ENCODE peak calls at places on chromosomes 6 and 20, in seven cellular contexts. S is neural progenitor cell; W is body of pancreas; A is tibial nerve; I is GM06990; C is bronchial epithelial cell; V is CD4-positive, alpha-beta memory T cell. F is an unnamed sample. For H3K27me3, the result is how much of the 10 kb centered on the place peaks cover.

GRCh38 chr20:13788167-13788834 is 3.5 kb downstream of the NDUFAF5 start:
- DNase-seq in S (peak), W (peak), A (no peak), I (no peak), C (peak), V (peak), F (no peak)

GRCh38 chr6:71510057-71510713 is 221.6 kb downstream of the OGFRL1 start:
- DNase-seq in S (peak), W (peak), A (no peak), I (no peak), C (peak), V (no peak), F (peak)

GRCh38 chr20:43755851-43756250 is 29.0 kb upstream of the GTSF1L start:
- DNase-seq in S (no peak), W (no peak), A (no peak), I (no peak), C (no peak), V (no peak), F (no peak)

GRCh38 chr6:170271771-170272314 is 19.0 kb downstream of the DLL1 start:
- DNase-seq in S (no peak), W (peak), A (no peak), I (peak), C (no peak), V (peak), F (no peak)

GRCh38 chr6:137264308-137265075 is 45.3 kb upstream of the IFNGR1 start:
- DNase-seq in S (no peak), W (no peak), A (no peak), I (no peak), C (no peak), V (no peak), F (no peak)

GRCh38 chr6:33746036-33746600 is 587 bp downstream of the IP6K3 start:
- DNase-seq in S (peak), W (peak), A (no peak), I (no peak), C (peak), V (no peak), F (peak)

GRCh38 chr20:63572071-63572787 is 1.8 kb downstream of the HELZ2 start:
- DNase-seq in S (no peak), W (no peak), A (no peak), I (no peak), C (no peak), V (no peak), F (no peak)

GRCh38 chr6:26554669-26555504 is 16.7 kb downstream of the HMGN4 start:
- DNase-seq in S (peak), W (no peak), A (no peak), I (peak), C (peak), V (peak), F (no peak)

GRCh38 chr6:112986270-112986669 is 639.1 kb downstream of the RFPL4B start:
- DNase-seq in S (no peak), W (no peak), A (no peak), I (no peak), C (no peak), V (no peak), F (no peak)

GRCh38 chr6:149938571-149939462 is 3.0 kb upstream of the ULBP2 start:
- DNase-seq in S (no peak), W (no peak), A (no peak), I (peak), C (no peak), V (peak), F (no peak)
- H3K27me3 ChIP-seq in S (half or more), W (under half), A (under half), I (under half), C (under half), V (half or more), F (half or more)

GRCh38 chr20:48373555-48373934 is 454.3 kb downstream of the PREX1 start:
- DNase-seq in S (no peak), W (no peak), A (no peak), I (no peak), C (no peak), V (no peak), F (no peak)

GRCh38 chr20:48378976-48379670 is 448.7 kb downstream of the PREX1 start:
- DNase-seq in S (no peak), W (no peak), A (no peak), I (no peak), C (no peak), V (no peak), F (no peak)

GRCh38 chr20:48377940-48378339 is 449.9 kb downstream of the PREX1 start:
- DNase-seq in S (no peak), W (no peak), A (no peak), I (no peak), C (no peak), V (no peak), F (no peak)

GRCh38 chr20:48374986-48375715 is 452.6 kb downstream of the PREX1 start:
- DNase-seq in S (no peak), W (no peak), A (no peak), I (no peak), C (no peak), V (no peak), F (no peak)

GRCh38 chr20:48375804-48376203 is 452.0 kb downstream of the PREX1 start:
- DNase-seq in S (peak), W (no peak), A (no peak), I (no peak), C (no peak), V (no peak), F (no peak)
- H3K27me3 ChIP-seq in S (under half), W (under half), A (under half), I (under half), C (under half), V (under half), F (under half)

DNA sequence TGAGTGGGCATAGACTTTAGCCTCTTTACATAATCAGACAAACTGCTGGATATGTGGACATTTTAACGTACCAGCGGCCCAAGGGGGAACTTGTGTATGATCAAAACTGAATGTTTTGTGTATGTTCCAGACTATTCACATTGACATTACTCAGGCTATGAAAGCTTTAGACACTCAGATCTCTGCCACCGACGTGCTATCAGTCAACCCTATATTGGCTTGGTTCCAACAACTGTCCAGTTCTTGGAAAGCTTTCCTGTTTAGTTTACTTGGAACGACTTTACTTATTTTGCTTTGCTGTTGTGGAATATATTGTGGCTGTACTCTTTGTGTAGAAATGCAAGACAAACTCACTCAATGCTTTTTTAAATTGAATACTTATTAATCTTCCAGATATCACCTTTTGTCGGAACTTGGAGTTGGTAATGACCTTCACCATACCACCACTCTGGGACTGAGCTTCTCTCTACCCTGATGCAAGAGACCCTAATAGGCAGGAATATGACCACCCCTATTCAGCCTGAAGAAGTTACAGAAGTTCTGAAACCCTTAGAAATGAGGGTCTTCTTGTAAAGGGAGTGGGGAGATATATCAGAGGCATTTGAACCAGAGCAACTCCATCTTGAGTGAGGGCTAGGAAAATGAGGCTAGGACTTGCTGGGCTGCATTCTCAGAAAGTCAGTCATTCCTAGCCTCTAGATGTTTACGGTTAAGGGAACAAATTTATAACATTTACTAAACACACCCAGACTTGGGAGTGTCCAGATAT is 49.0 kb upstream of the PAX1 start:
- DNase-seq in S (no peak), W (no peak), A (no peak), I (no peak), C (no peak), V (no peak), F (no peak)
- H3K27me3 ChIP-seq in S (half or more), W (under half), A (under half), I (under half), C (under half), V (under half), F (under half)

DNA sequence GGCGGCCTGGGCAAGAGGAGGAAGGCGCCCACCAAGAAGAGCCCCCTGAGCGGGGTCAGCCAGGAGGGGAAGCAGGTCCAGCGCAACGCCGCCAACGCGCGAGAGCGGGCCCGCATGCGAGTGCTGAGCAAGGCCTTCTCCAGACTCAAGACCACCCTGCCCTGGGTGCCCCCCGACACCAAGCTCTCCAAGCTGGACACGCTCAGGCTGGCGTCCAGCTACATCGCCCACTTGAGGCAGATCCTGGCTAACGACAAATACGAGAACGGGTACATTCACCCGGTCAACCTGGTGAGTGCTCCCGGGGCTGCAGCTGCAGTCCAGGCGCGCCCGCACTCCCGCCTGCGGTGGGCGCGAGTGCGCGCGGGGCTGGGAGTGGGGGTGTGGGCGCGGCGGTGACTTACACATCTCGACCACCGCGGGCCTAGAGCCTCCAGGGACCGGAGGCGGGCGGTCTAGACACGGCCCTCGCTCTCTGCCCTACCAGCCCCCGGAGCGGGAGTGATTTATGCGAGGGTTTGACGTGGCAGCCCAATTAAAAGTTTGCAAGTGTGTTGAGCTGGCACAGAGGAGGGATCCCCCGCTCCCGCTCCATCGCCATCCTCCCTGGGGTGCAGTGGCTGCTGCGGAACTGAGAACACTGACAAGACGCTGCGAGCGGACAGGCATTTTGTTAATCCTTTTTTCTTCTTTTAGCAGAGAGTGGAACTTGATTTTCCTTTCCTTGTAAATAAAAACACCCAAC is 816 bp downstream of the TCF21 start:
- DNase-seq in S (peak), W (no peak), A (no peak), I (no peak), C (no peak), V (no peak), F (no peak)
- H3K27me3 ChIP-seq in S (half or more), W (under half), A (under half), I (under half), C (half or more), V (half or more), F (half or more)

GRCh38 chr20:51338692-51339440 is 203.7 kb downstream of the NFATC2 start:
- DNase-seq in S (no peak), W (no peak), A (no peak), I (no peak), C (peak), V (no peak), F (no peak)
- H3K27me3 ChIP-seq in S (under half), W (under half), A (under half), I (under half), C (under half), V (under half), F (under half)

DNA sequence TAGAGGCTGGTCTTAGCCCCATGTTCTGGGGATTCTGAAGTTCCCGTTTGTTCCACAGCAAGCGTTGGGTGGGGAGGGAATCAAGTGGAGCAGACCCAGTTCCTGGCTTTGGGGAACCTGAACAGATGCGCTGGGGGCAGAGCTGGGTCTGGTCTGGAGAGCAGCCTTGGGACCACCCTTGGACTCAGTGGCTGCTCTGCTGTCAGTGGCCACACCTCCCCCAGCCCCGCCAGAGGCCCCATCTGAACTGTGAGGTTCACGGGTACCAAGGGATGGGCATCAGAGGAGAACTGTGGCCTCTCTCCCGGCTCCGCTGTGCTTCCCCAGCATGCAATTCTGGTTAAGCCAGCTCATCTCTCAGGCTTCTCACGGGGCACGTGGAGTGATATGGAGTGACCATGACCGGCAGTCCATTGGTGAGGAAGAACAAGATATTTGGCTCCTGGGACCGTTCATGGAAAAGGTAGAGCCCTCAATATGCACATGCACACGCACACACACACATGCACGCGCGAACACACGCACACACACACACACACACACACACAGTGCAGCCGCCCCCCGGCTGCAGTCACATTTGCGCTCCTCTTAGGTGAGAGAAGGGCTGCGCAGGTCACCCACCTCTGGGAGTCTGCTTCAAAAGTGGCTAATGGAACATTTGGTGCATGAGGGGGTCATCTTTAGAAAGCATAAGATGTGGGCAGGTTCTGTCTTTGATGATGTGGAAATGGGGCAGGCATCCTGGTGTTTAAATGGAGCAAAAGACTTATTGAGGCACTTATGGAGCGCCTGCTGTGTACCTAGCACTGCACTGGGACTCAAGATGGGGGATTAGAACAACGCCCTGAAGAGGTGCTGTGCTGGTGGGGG is 6.0 kb downstream of the DLGAP4 start:
- DNase-seq in S (no peak), W (no peak), A (no peak), I (no peak), C (no peak), V (no peak), F (no peak)
- H3K27me3 ChIP-seq in S (under half), W (under half), A (under half), I (under half), C (under half), V (under half), F (under half)

DNA sequence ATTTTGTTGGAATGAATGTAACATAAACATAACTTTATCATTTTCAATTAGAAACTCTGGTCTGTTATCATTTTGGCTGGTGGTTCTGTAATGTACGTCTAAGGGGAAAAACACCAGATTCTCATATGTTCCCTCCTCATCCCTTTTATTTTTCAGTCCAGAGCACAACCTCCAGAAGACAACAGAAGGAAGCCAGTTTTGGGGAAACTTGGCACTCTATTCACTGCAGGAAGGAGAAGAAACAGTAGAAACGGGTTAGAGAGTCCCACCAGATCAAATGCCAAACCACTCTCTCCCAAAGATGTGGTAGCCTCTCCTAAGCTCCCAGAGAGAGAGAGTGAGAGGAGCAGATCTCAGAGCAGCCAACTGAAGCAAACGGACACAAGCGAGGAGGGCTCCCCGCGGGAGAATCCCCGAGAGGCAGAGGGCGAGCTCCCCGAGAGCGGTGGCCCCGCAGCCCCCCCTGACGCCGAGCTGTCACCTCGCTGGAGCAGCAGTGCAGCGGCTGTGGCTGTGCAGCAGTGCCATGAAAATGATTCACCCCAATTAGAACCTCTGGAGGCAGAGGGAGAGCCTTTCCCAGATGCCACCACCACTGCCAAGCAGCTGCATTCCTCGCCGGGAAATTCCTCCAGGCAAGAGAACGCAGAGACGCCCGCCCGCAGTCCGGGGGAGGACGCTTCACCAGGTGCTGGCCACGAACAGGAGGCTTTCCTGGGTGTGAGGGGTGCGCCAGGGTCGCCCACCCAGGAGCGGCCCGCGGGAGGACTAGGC is 117.8 kb downstream of the RTN4IP1 start:
- DNase-seq in S (peak), W (peak), A (no peak), I (peak), C (peak), V (peak), F (no peak)
- H3K27me3 ChIP-seq in S (half or more), W (under half), A (under half), I (under half), C (under half), V (under half), F (under half)

GRCh38 chr20:57802877-57803717 is 93.3 kb upstream of the PMEPA1 start:
- DNase-seq in S (no peak), W (no peak), A (no peak), I (no peak), C (no peak), V (no peak), F (no peak)
- H3K27me3 ChIP-seq in S (under half), W (under half), A (under half), I (under half), C (under half), V (under half), F (under half)

DNA sequence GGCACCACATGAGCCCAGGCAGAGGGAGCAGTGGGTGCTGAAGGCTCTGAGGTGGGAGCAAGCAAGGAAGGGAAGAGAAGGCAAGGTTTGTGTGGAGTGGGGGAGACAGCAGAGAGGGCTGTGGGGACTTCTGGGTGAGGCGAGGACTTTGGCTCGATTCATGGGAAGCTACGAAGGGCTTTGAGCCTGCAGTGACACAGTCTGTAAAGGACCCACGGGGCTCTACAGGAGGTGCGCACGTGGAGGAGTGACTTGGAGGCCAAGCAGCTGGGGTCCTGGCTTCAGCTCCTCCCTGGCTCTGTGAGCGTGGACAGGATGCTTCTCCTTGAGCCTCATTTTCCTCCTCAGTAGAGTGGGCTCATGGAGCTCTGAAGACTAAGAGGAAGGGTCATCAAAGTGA is 29.2 kb upstream of the CSNK2A1 start:
- DNase-seq in S (no peak), W (no peak), A (no peak), I (no peak), C (no peak), V (no peak), F (no peak)
- H3K27me3 ChIP-seq in S (half or more), W (under half), A (under half), I (under half), C (under half), V (under half), F (under half)